ENCODE peak calls at places on chromosomes 6 and 20, in nine cellular contexts. C is cardiac muscle cell, O is A549, R is mesenchymal stem cell, D is neural progenitor cell, U is upper lobe of left lung, N is K562, G is pancreas, T is Peyer's patch. W is an unnamed sample. For H3K4me1, the result is how much of the 10 kb centered on the place peaks cover.

GRCh38 chr6:150343434-150343833 is 25.4 kb upstream of the IYD start:
- DNase-seq in U (no peak), G (no peak), R (no peak), C (no peak), D (no peak), T (no peak), O (no peak), N (no peak), W (no peak)

GRCh38 chr6:108417027-108417426 is 122.2 kb downstream of the AFG1L start:
- DNase-seq in U (no peak), T (no peak), C (peak), O (no peak), R (peak), G (no peak), D (no peak), N (no peak), W (no peak)

GRCh38 chr20:58149412-58150091 is 78.9 kb downstream of the ANKRD60 start:
- DNase-seq in T (no peak), D (no peak), U (no peak), G (no peak), O (no peak), C (no peak), N (no peak), R (no peak), W (no peak)

GRCh38 chr6:21887301-21888185 is 294.0 kb downstream of the SOX4 start:
- DNase-seq in C (peak), D (no peak), T (no peak), G (no peak), R (no peak), U (no peak), N (no peak), O (peak), W (no peak)

GRCh38 chr20:53870426-53871199 is 199.8 kb downstream of the BCAS1 start:
- DNase-seq in R (no peak), D (no peak), C (no peak), G (no peak), T (no peak), U (no peak), N (peak), O (no peak), W (no peak)

GRCh38 chr6:39189915-39190544 is 39.2 kb downstream of the KCNK5 start:
- DNase-seq in G (no peak), U (peak), C (peak), N (peak), O (peak), R (no peak), D (peak), T (peak), W (no peak)

GRCh38 chr6:135411339-135411738 is 86.2 kb downstream of the AHI1 start:
- DNase-seq in D (no peak), R (peak), T (no peak), U (no peak), C (no peak), N (peak), G (no peak), O (no peak), W (no peak)

GRCh38 chr6:16770701-16771569 is 9.7 kb upstream of the ATXN1 start:
- DNase-seq in R (peak), D (peak), C (peak), N (peak), U (peak), G (peak), T (peak), O (peak), W (no peak)

GRCh38 chr20:50312682-50313187 is 122.1 kb downstream of the CEBPB start:
- DNase-seq in D (no peak), U (no peak), G (peak), O (no peak), R (peak), N (no peak), C (peak), T (no peak), W (no peak)

GRCh38 chr20:34449674-34450592 is 66.3 kb upstream of the DYNLRB1 start:
- DNase-seq in D (no peak), T (no peak), U (no peak), G (no peak), C (no peak), N (no peak), O (no peak), R (no peak), W (no peak)

GRCh38 chr6:5337573-5337972 is 76.3 kb downstream of the FARS2 start:
- DNase-seq in U (no peak), C (peak), N (no peak), G (no peak), D (no peak), T (no peak), R (peak), O (no peak), W (no peak)

GRCh38 chr6:89084542-89084941 is 4.0 kb downstream of the PNRC1 start:
- DNase-seq in R (no peak), T (no peak), O (no peak), U (no peak), G (no peak), C (peak), D (no peak), N (no peak), W (no peak)

GRCh38 chr20:43448748-43449535 is 8.8 kb upstream of the SRSF6 start:
- DNase-seq in U (no peak), C (peak), R (peak), O (peak), T (no peak), N (peak), G (no peak), D (peak), W (no peak)

GRCh38 chr20:4449977-4450715 is 271.6 kb upstream of the PRND start:
- DNase-seq in G (no peak), O (peak), D (no peak), C (peak), T (no peak), N (peak), U (no peak), R (peak), W (no peak)

GRCh38 chr6:169724554-169725269 is 412 bp upstream of the PHF10 start:
- DNase-seq in C (no peak), O (no peak), T (peak), R (peak), G (peak), N (peak), U (peak), D (no peak), W (no peak)

GRCh38 chr20:8309638-8310037 is 177.6 kb downstream of the PLCB1 start:
- DNase-seq in N (no peak), D (peak), U (no peak), T (no peak), R (no peak), C (peak), O (no peak), G (no peak), W (no peak)

GRCh38 chr6:105374010-105374420 is 28.9 kb downstream of the PREP start:
- DNase-seq in N (no peak), U (no peak), G (no peak), T (no peak), D (no peak), O (no peak), R (peak), C (peak), W (no peak)

GRCh38 chr6:137013031-137013430 is 31.7 kb downstream of the IL20RA start:
- DNase-seq in O (no peak), U (no peak), N (no peak), T (no peak), G (no peak), D (no peak), R (no peak), C (no peak), W (no peak)

GRCh38 chr6:16909599-16910360 is 148.5 kb upstream of the ATXN1 start:
- DNase-seq in R (peak), T (no peak), N (no peak), U (no peak), C (peak), O (no peak), G (no peak), D (no peak), W (no peak)

GRCh38 chr6:131828946-131829345 is 21.1 kb downstream of the ENPP1 start:
- DNase-seq in R (no peak), N (no peak), T (no peak), D (no peak), U (no peak), G (no peak), C (no peak), O (no peak), W (no peak)

GRCh38 chr20:13220857-13221297 is at the start of gene ISM1:
- DNase-seq in T (peak), D (peak), N (no peak), G (peak), O (peak), U (peak), R (peak), C (peak), W (no peak)

GRCh38 chr6:108873971-108874370 is 25.7 kb downstream of the ARMC2 start:
- DNase-seq in U (no peak), N (no peak), R (no peak), G (no peak), C (no peak), T (no peak), D (no peak), O (no peak), W (no peak)

GRCh38 chr6:55705381-55705780 is 126.4 kb upstream of the HMGCLL1 start:
- DNase-seq in T (no peak), C (peak), R (no peak), D (no peak), N (no peak), U (no peak), G (no peak), O (no peak), W (no peak)
- H3K27ac ChIP-seq in T (no peak), C (no peak), R (no peak), D (no peak), N (no peak), U (no peak), G (no peak), O (no peak), W (no peak)

GRCh38 chr20:41035207-41035606 is 6.6 kb downstream of the TOP1 start:
- DNase-seq in G (no peak), O (no peak), N (no peak), R (no peak), U (no peak), T (no peak), C (no peak), D (no peak), W (no peak)

GRCh38 chr20:41038149-41038877 is 9.7 kb downstream of the TOP1 start:
- DNase-seq in G (no peak), N (no peak), R (no peak), U (no peak), O (no peak), T (no peak), C (no peak), D (no peak), W (no peak)

GRCh38 chr20:41034239-41034638 is 5.6 kb downstream of the TOP1 start:
- DNase-seq in O (no peak), N (peak), U (no peak), R (no peak), D (no peak), C (no peak), T (no peak), G (no peak), W (no peak)

GRCh38 chr20:41038878-41039404 is 10.3 kb downstream of the TOP1 start:
- DNase-seq in T (no peak), D (no peak), C (no peak), N (no peak), G (no peak), U (no peak), R (no peak), O (no peak), W (no peak)

DNA sequence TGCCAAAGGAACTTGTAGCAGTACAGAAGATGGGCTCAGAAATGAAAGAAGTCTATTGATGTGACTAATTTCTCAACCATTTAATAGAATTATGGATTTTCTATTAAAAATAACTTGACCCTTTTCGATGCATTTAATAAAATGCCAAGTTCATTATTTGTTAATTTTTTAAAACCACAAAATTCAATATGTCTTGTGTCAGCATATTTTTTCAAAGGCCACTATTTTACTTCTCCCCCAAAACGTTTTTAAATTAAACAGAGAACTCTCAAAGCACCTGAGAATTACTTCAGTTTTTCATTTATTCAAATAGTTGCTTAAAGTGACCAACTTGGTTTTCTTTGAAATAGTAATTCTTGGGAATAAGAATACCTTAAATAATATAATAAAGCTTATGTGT is 8.6 kb downstream of the TOP1 start:
- DNase-seq in U (no peak), G (no peak), O (no peak), N (no peak), T (no peak), C (no peak), R (no peak), D (no peak), W (no peak)
- H3K4me1 ChIP-seq in U (under half), G (under half), O (under half), N (under half), T (under half), C (under half), R (under half), D (half or more), W (half or more)

GRCh38 chr6:112595841-112596240 is 248.7 kb downstream of the RFPL4B start:
- DNase-seq in G (no peak), N (no peak), O (no peak), U (no peak), R (no peak), D (no peak), T (no peak), C (no peak), W (no peak)

GRCh38 chr6:112603726-112604125 is 256.6 kb downstream of the RFPL4B start:
- DNase-seq in T (no peak), C (no peak), D (no peak), N (no peak), O (no peak), R (no peak), G (no peak), U (no peak), W (no peak)

GRCh38 chr6:112595201-112595600 is 248.1 kb downstream of the RFPL4B start:
- DNase-seq in O (no peak), N (no peak), U (no peak), T (no peak), C (no peak), R (no peak), G (no peak), D (no peak), W (no peak)

GRCh38 chr6:112600168-112600567 is 253.0 kb downstream of the RFPL4B start:
- DNase-seq in O (no peak), D (no peak), C (no peak), R (no peak), G (no peak), U (no peak), T (no peak), N (no peak), W (no peak)
- H3K27ac ChIP-seq in O (no peak), D (no peak), C (no peak), R (no peak), G (no peak), U (no peak), T (no peak), N (no peak), W (no peak)

DNA sequence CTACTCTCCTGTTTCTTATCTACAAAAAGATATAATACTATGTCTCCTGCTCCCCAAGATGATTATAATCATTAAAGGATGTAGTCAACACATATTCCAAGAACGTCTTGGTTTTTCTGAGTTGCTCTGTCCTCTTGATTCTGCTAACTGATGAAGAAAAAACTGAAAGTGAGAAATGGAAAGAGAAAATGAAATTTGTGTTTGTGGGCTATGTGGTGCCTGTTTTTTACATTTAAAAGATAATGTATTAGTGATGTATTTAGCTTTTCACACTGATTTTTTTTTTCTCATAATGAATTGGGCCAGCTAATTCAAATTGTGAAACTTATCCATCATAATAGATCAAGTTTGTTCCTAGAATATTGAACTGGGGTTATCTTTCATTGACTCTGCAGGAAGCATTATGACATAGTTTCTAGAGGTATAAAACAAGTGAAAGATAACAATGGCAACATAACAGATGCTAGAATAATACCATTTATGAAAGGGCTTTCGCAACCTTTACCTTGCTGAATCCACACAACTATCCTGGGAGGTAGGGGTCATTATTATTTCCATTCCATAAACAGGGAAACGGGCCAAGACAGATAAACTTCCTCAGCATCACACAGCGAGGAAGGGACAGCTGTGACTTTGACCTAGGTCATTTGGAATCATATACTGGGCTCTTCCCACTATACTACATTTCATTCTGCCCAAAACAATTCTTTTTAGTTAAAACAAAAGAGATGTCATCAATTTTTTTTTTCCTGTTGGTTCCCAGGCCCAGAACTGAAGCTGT is 336.7 kb downstream of the GJA1 start:
- DNase-seq in U (no peak), O (no peak), G (no peak), T (no peak), R (no peak), N (no peak), C (no peak), D (no peak), W (no peak)
- H3K4me1 ChIP-seq in U (under half), O (under half), G (under half), T (under half), R (under half), N (under half), C (under half), D (under half), W (under half)

DNA sequence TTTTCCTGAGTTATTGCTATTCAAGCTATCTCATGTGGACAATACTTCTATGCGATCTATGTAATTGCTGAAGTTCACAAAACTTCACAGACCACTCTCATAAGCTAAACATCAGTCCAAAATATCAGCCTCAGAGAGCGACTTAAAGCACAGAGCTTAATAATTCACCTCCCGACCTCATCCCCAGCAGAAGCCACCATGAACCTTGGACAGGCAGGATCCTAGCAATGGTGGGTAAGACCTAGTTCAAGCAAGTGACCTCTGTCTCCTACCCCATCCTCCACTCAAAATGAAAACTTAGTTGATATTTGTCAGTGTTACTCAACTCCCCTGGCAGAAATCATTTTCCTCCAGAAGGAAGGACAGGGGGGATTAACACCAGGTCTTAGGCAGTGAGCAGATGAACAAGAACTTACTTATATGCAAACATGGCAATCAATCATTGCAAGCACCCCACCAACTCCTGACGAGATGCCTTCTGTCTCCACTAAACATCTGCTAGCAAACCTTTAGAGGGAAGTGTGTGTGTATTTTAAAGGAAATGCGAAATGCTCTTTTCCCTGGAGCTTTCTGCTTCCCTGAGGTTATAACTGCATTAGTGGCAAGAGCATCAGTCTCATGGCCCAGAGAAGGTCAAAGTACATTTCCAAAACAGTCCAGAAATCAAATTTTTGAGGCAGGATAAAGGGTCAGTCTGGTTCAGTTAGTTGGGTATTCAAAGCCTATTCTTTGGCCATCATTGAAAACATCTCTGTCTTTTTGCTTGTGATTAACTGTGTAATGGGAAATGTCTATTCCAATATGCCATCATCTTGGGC is 90.0 kb downstream of the SLC22A23 start:
- DNase-seq in T (no peak), R (no peak), C (no peak), N (no peak), G (no peak), U (no peak), O (no peak), D (no peak), W (no peak)
- H3K27ac ChIP-seq in T (no peak), R (no peak), C (no peak), N (no peak), G (no peak), U (no peak), O (no peak), D (no peak), W (no peak)

GRCh38 chr6:35043381-35043780 is 97.8 kb downstream of the TCP11 start:
- DNase-seq in T (no peak), G (no peak), U (no peak), C (no peak), O (no peak), D (no peak), N (no peak), R (no peak), W (no peak)
- H3K4me1 ChIP-seq in T (half or more), G (under half), U (half or more), C (under half), O (under half), D (half or more), N (under half), R (under half), W (half or more)

GRCh38 chr20:36969050-36969449 is 17.5 kb upstream of the SAMHD1 start:
- DNase-seq in R (no peak), O (no peak), G (no peak), N (peak), D (no peak), U (no peak), C (no peak), T (no peak), W (no peak)

GRCh38 chr20:36974660-36975059 is 23.2 kb upstream of the SAMHD1 start:
- DNase-seq in T (no peak), D (no peak), N (no peak), R (no peak), C (no peak), O (no peak), U (no peak), G (no peak), W (no peak)

GRCh38 chr20:36971103-36971502 is 19.6 kb upstream of the SAMHD1 start:
- DNase-seq in G (no peak), N (no peak), U (no peak), D (no peak), C (no peak), O (no peak), R (no peak), T (no peak), W (no peak)

GRCh38 chr20:36967636-36968035 is 16.1 kb upstream of the SAMHD1 start:
- DNase-seq in O (no peak), R (no peak), N (no peak), T (no peak), D (no peak), G (no peak), U (no peak), C (no peak), W (no peak)

DNA sequence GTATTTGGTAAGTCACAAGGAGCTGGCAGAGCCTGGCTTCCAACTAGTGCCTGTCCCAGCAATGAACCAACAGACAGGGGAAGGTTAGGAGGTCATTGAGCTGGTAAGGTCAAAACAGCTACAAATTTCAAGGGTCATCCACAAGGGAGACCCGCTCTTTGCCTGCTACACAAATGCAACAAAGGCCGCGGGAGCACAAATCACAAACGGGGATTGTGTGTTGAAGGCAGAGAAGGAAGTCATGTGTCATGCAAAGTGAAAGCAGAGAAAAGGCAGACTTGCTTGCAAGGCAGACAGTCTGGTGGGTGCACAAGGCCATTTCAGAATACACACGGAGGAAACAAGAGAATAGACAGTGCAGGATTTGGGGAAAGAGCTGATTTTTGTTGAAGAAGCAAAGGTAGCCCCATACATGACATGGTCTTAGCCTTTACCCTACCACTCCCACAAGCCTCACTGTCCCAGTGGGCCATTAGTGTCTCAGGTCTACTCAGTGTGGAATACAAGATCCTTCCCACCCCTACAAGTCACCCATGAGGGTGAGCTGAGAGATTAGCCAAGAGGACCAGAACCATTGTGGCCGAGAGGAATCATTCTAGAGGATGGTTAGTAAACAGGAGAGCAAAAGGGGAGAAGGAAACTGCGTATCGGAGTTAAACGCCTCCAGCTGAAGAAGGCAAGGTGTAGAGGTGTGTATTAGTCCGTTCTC is 18.1 kb upstream of the SAMHD1 start:
- DNase-seq in O (no peak), D (no peak), N (no peak), T (no peak), C (no peak), U (no peak), R (no peak), G (no peak), W (no peak)
- H3K27ac ChIP-seq in O (no peak), D (no peak), N (no peak), T (no peak), C (no peak), U (peak), R (no peak), G (no peak), W (no peak)

GRCh38 chr6:148524509-148524908 is 181.9 kb downstream of the SASH1 start:
- DNase-seq in C (peak), T (no peak), R (peak), N (no peak), U (no peak), D (no peak), G (no peak), O (no peak), W (no peak)
- H3K4me1 ChIP-seq in C (under half), T (under half), R (under half), N (under half), U (under half), D (under half), G (under half), O (under half), W (under half)

W was measured in vagina.